ENCODE peak calls at places on chromosome 12, in nine cellular contexts. One of them, this sample, is unnamed.
A peak's percentile ranks its signal among the peaks of the same experiment; 100 is the strongest.

GRCh38 chr12:115960868-115961802 is 316.4 kb downstream of the MED13L start:
- DNase-seq in progenitor cell of endocrine pancreas: no peak
- DNase-seq in NCI-H1092: no peak
- DNase-seq in A673: no peak
- DNase-seq in stimulated activated CD8-positive, alpha-beta memory T cell treated with anti-CD3 and anti-CD28 coated beads, Interleukin-2, amount 100 ng/mL, for 48 hours: no peak
- DNase-seq in fibroblast of villous mesenchyme: no peak
- DNase-seq in thyroid gland: peak; percentile 65
- DNase-seq in NCI-H1694 treated with DMSO at 0.1 percent for 48 hours: no peak
- DNase-seq in endothelial cell: no peak
- DNase-seq in this sample: no peak

GRCh38 chr12:1592444-1593231 is 1.7 kb downstream of the FBXL14 start:
- DNase-seq in endothelial cell: peak; percentile 47
- DNase-seq in progenitor cell of endocrine pancreas: peak; percentile 23
- DNase-seq in stimulated activated CD8-positive, alpha-beta memory T cell treated with anti-CD3 and anti-CD28 coated beads, Interleukin-2, amount 100 ng/mL, for 48 hours: peak; percentile 48
- DNase-seq in NCI-H1694 treated with DMSO at 0.1 percent for 48 hours: no peak
- DNase-seq in fibroblast of villous mesenchyme: peak; percentile 61
- DNase-seq in thyroid gland: peak; percentile 40
- DNase-seq in A673: peak; percentile 83
- DNase-seq in NCI-H1092: no peak
- DNase-seq in this sample: no peak

GRCh38 chr12:30909088-30909688 is 17.4 kb upstream of the TSPAN11 start:
- DNase-seq in NCI-H1694 treated with DMSO at 0.1 percent for 48 hours: no peak
- DNase-seq in progenitor cell of endocrine pancreas: no peak
- DNase-seq in fibroblast of villous mesenchyme: no peak
- DNase-seq in NCI-H1092: no peak
- DNase-seq in A673: peak; percentile 56
- DNase-seq in thyroid gland: no peak
- DNase-seq in stimulated activated CD8-positive, alpha-beta memory T cell treated with anti-CD3 and anti-CD28 coated beads, Interleukin-2, amount 100 ng/mL, for 48 hours: no peak
- DNase-seq in endothelial cell: no peak
- DNase-seq in this sample: no peak

GRCh38 chr12:93978553-93978952 is 169.8 kb upstream of the PLXNC1 start:
- DNase-seq in stimulated activated CD8-positive, alpha-beta memory T cell treated with anti-CD3 and anti-CD28 coated beads, Interleukin-2, amount 100 ng/mL, for 48 hours: no peak
- DNase-seq in endothelial cell: no peak
- DNase-seq in thyroid gland: no peak
- DNase-seq in NCI-H1092: no peak
- DNase-seq in A673: no peak
- DNase-seq in fibroblast of villous mesenchyme: peak; percentile 87
- DNase-seq in progenitor cell of endocrine pancreas: no peak
- DNase-seq in NCI-H1694 treated with DMSO at 0.1 percent for 48 hours: no peak
- DNase-seq in this sample: no peak

GRCh38 chr12:89439946-89440345 is 84.7 kb downstream of the GALNT4 start:
- DNase-seq in thyroid gland: no peak
- DNase-seq in A673: no peak
- DNase-seq in fibroblast of villous mesenchyme: no peak
- DNase-seq in NCI-H1694 treated with DMSO at 0.1 percent for 48 hours: no peak
- DNase-seq in progenitor cell of endocrine pancreas: no peak
- DNase-seq in stimulated activated CD8-positive, alpha-beta memory T cell treated with anti-CD3 and anti-CD28 coated beads, Interleukin-2, amount 100 ng/mL, for 48 hours: no peak
- DNase-seq in endothelial cell: no peak
- DNase-seq in NCI-H1092: no peak
- DNase-seq in this sample: no peak

GRCh38 chr12:49979061-49979586 is 6.4 kb downstream of the AQP6 start:
- DNase-seq in thyroid gland: no peak
- DNase-seq in NCI-H1694 treated with DMSO at 0.1 percent for 48 hours: no peak
- DNase-seq in NCI-H1092: no peak
- DNase-seq in A673: no peak
- DNase-seq in fibroblast of villous mesenchyme: no peak
- DNase-seq in stimulated activated CD8-positive, alpha-beta memory T cell treated with anti-CD3 and anti-CD28 coated beads, Interleukin-2, amount 100 ng/mL, for 48 hours: no peak
- DNase-seq in endothelial cell: no peak
- DNase-seq in progenitor cell of endocrine pancreas: no peak
- DNase-seq in this sample: no peak

GRCh38 chr12:52029686-52030085 is 21.6 kb upstream of the NR4A1 start:
- DNase-seq in progenitor cell of endocrine pancreas: no peak
- DNase-seq in NCI-H1092: peak; percentile 87
- DNase-seq in A673: peak; percentile 85
- DNase-seq in stimulated activated CD8-positive, alpha-beta memory T cell treated with anti-CD3 and anti-CD28 coated beads, Interleukin-2, amount 100 ng/mL, for 48 hours: no peak
- DNase-seq in NCI-H1694 treated with DMSO at 0.1 percent for 48 hours: no peak
- DNase-seq in thyroid gland: peak; percentile 89
- DNase-seq in fibroblast of villous mesenchyme: peak; percentile 46
- DNase-seq in endothelial cell: no peak
- DNase-seq in this sample: no peak

GRCh38 chr12:124772467-124773170 is 91.0 kb downstream of the SCARB1 start:
- DNase-seq in NCI-H1092: no peak
- DNase-seq in endothelial cell: no peak
- DNase-seq in thyroid gland: no peak
- DNase-seq in fibroblast of villous mesenchyme: no peak
- DNase-seq in progenitor cell of endocrine pancreas: no peak
- DNase-seq in stimulated activated CD8-positive, alpha-beta memory T cell treated with anti-CD3 and anti-CD28 coated beads, Interleukin-2, amount 100 ng/mL, for 48 hours: no peak
- DNase-seq in A673: no peak
- DNase-seq in NCI-H1694 treated with DMSO at 0.1 percent for 48 hours: no peak
- DNase-seq in this sample: no peak

GRCh38 chr12:126582231-126582630 is 1517.0 kb downstream of the AACS start:
- DNase-seq in thyroid gland: no peak
- DNase-seq in stimulated activated CD8-positive, alpha-beta memory T cell treated with anti-CD3 and anti-CD28 coated beads, Interleukin-2, amount 100 ng/mL, for 48 hours: no peak
- DNase-seq in endothelial cell: no peak
- DNase-seq in progenitor cell of endocrine pancreas: no peak
- DNase-seq in fibroblast of villous mesenchyme: no peak
- DNase-seq in A673: no peak
- DNase-seq in NCI-H1092: no peak
- DNase-seq in NCI-H1694 treated with DMSO at 0.1 percent for 48 hours: no peak
- DNase-seq in this sample: no peak

GRCh38 chr12:132366341-132366861 is 37.0 kb upstream of the GALNT9 start:
- DNase-seq in endothelial cell: no peak
- DNase-seq in NCI-H1694 treated with DMSO at 0.1 percent for 48 hours: no peak
- DNase-seq in fibroblast of villous mesenchyme: no peak
- DNase-seq in progenitor cell of endocrine pancreas: no peak
- DNase-seq in NCI-H1092: no peak
- DNase-seq in A673: no peak
- DNase-seq in thyroid gland: peak; percentile 60
- DNase-seq in stimulated activated CD8-positive, alpha-beta memory T cell treated with anti-CD3 and anti-CD28 coated beads, Interleukin-2, amount 100 ng/mL, for 48 hours: no peak
- DNase-seq in this sample: peak; percentile 53

GRCh38 chr12:915090-915489 is 34.4 kb downstream of the RAD52 start:
- DNase-seq in endothelial cell: peak; percentile 11
- DNase-seq in thyroid gland: no peak
- DNase-seq in NCI-H1694 treated with DMSO at 0.1 percent for 48 hours: no peak
- DNase-seq in A673: no peak
- DNase-seq in stimulated activated CD8-positive, alpha-beta memory T cell treated with anti-CD3 and anti-CD28 coated beads, Interleukin-2, amount 100 ng/mL, for 48 hours: no peak
- DNase-seq in fibroblast of villous mesenchyme: no peak
- DNase-seq in NCI-H1092: no peak
- DNase-seq in progenitor cell of endocrine pancreas: no peak
- DNase-seq in this sample: no peak

GRCh38 chr12:121581681-121582439 is 1.0 kb upstream of the KDM2B start:
- DNase-seq in thyroid gland: peak; percentile 49
- DNase-seq in endothelial cell: no peak
- DNase-seq in NCI-H1694 treated with DMSO at 0.1 percent for 48 hours: no peak
- DNase-seq in progenitor cell of endocrine pancreas: no peak
- DNase-seq in stimulated activated CD8-positive, alpha-beta memory T cell treated with anti-CD3 and anti-CD28 coated beads, Interleukin-2, amount 100 ng/mL, for 48 hours: no peak
- DNase-seq in fibroblast of villous mesenchyme: peak; percentile 58
- DNase-seq in A673: no peak
- DNase-seq in NCI-H1092: no peak
- DNase-seq in this sample: no peak

GRCh38 chr12:124663771-124664366 is 96.5 kb upstream of the NCOR2 start:
- DNase-seq in progenitor cell of endocrine pancreas: no peak
- DNase-seq in NCI-H1092: no peak
- DNase-seq in thyroid gland: no peak
- DNase-seq in endothelial cell: no peak
- DNase-seq in NCI-H1694 treated with DMSO at 0.1 percent for 48 hours: no peak
- DNase-seq in fibroblast of villous mesenchyme: no peak
- DNase-seq in stimulated activated CD8-positive, alpha-beta memory T cell treated with anti-CD3 and anti-CD28 coated beads, Interleukin-2, amount 100 ng/mL, for 48 hours: no peak
- DNase-seq in A673: no peak
- DNase-seq in this sample: no peak

GRCh38 chr12:2825133-2825532 is 9.7 kb downstream of the NRIP2 start:
- DNase-seq in endothelial cell: no peak
- DNase-seq in progenitor cell of endocrine pancreas: no peak
- DNase-seq in stimulated activated CD8-positive, alpha-beta memory T cell treated with anti-CD3 and anti-CD28 coated beads, Interleukin-2, amount 100 ng/mL, for 48 hours: no peak
- DNase-seq in NCI-H1694 treated with DMSO at 0.1 percent for 48 hours: no peak
- DNase-seq in A673: no peak
- DNase-seq in NCI-H1092: no peak
- DNase-seq in thyroid gland: no peak
- DNase-seq in fibroblast of villous mesenchyme: no peak
- DNase-seq in this sample: no peak

This sample was measured in Right ventricle myocardium inferior.